ENCODE peak calls at places on chromosomes 2 and 18, in eight cellular contexts. F is NCI-H1092 treated with DMSO at 0.1 percent for 48 hours; L is adrenal gland; S is NCI-H1105; J is left kidney; Y is RWPE1; G is activated naive CD4-positive, alpha-beta T cell; K is AG09309. P is an unnamed sample.

GRCh38 chr2:65916177-65916576 is 483.8 kb upstream of the SPRED2 start:
- DNase-seq in J (no peak), G (no peak), K (no peak), Y (no peak), S (no peak), L (no peak), F (no peak), P (no peak)

GRCh38 chr18:65436430-65436829 is 314.4 kb upstream of the CDH7 start:
- DNase-seq in F (no peak), J (no peak), L (no peak), S (no peak), K (no peak), Y (no peak), G (no peak), P (no peak)

GRCh38 chr2:8465560-8465959 is 216.3 kb upstream of the ID2 start:
- DNase-seq in F (no peak), K (no peak), L (no peak), Y (no peak), J (no peak), S (no peak), G (no peak), P (no peak)

GRCh38 chr2:150466770-150467640 is 20.5 kb downstream of the RND3 start:
- DNase-seq in J (no peak), Y (no peak), S (no peak), K (peak), F (no peak), G (no peak), L (no peak), P (no peak)

GRCh38 chr2:20823917-20824316 is 1.0 kb upstream of the LDAH start:
- DNase-seq in G (no peak), F (no peak), L (no peak), S (no peak), J (no peak), K (no peak), Y (no peak), P (no peak)

GRCh38 chr2:106995560-106995959 is 109.6 kb upstream of the ST6GAL2 start:
- DNase-seq in G (no peak), S (no peak), J (peak), Y (no peak), F (no peak), K (no peak), L (no peak), P (no peak)

GRCh38 chr2:60641866-60642788 is 88.7 kb upstream of the BCL11A start:
- DNase-seq in S (peak), J (peak), L (no peak), G (no peak), K (peak), Y (peak), F (peak), P (no peak)

GRCh38 chr2:64478502-64479230 is 24.7 kb downstream of the LGALSL start:
- DNase-seq in J (no peak), S (no peak), Y (peak), K (no peak), F (no peak), G (no peak), L (no peak), P (no peak)

GRCh38 chr2:17851731-17852585 is 26.5 kb upstream of the KCNS3 start:
- DNase-seq in J (peak), S (peak), F (peak), L (peak), Y (peak), K (peak), G (no peak), P (no peak)

GRCh38 chr2:18749912-18750526 is 160.7 kb upstream of the NT5C1B start:
- DNase-seq in J (peak), L (peak), S (peak), G (no peak), F (peak), Y (peak), K (no peak), P (no peak)

GRCh38 chr18:68960355-68960754 is 162.5 kb downstream of the CCDC102B start:
- DNase-seq in L (no peak), Y (no peak), G (no peak), F (no peak), J (no peak), K (no peak), S (no peak), P (no peak)

GRCh38 chr18:5582849-5583667 is 39.3 kb upstream of the EPB41L3 start:
- DNase-seq in F (no peak), G (no peak), Y (no peak), L (no peak), S (no peak), K (no peak), J (peak), P (no peak)

GRCh38 chr2:72129676-72130340 is 17.9 kb downstream of the CYP26B1 start:
- DNase-seq in Y (peak), G (no peak), K (no peak), J (no peak), L (no peak), F (no peak), S (no peak), P (no peak)

GRCh38 chr2:176161041-176161785 is 4.1 kb downstream of the HOXD3 start:
- DNase-seq in F (no peak), K (no peak), Y (no peak), G (no peak), J (peak), S (no peak), L (peak), P (no peak)

GRCh38 chr2:61371027-61371426 is 99.9 kb downstream of the USP34 start:
- DNase-seq in Y (no peak), G (no peak), F (no peak), K (no peak), L (no peak), J (no peak), S (no peak), P (no peak)

GRCh38 chr18:7457276-7457675 is 109.8 kb upstream of the PTPRM start:
- DNase-seq in Y (no peak), G (no peak), L (no peak), F (no peak), S (no peak), K (no peak), J (peak), P (no peak)

GRCh38 chr2:191831410-191831994 is 15.4 kb downstream of the CAVIN2 start:
- DNase-seq in F (no peak), K (no peak), L (no peak), G (no peak), J (no peak), Y (no peak), S (no peak), P (no peak)

GRCh38 chr18:12309683-12310198 is 1.7 kb downstream of the TUBB6 start:
- DNase-seq in F (no peak), J (no peak), Y (peak), G (no peak), L (peak), S (no peak), K (no peak), P (no peak)

GRCh38 chr2:236208281-236208900 is 40.2 kb upstream of the GBX2 start:
- DNase-seq in F (no peak), Y (no peak), L (no peak), K (no peak), G (no peak), J (peak), S (no peak), P (no peak)

GRCh38 chr2:111975053-111975552 is 76.7 kb downstream of the MERTK start:
- DNase-seq in L (no peak), J (no peak), F (no peak), K (peak), G (no peak), Y (peak), S (peak), P (no peak)

GRCh38 chr2:128664499-128664971 is 345.9 kb upstream of the HS6ST1 start:
- DNase-seq in L (peak), Y (no peak), J (peak), K (no peak), S (no peak), G (no peak), F (no peak), P (no peak)

GRCh38 chr2:237657063-237657462 is 29.7 kb downstream of the LRRFIP1 start:
- DNase-seq in L (no peak), K (no peak), F (no peak), S (no peak), Y (no peak), G (no peak), J (no peak), P (no peak)

GRCh38 chr18:48933578-48934399 is 17.0 kb downstream of the SMAD7 start:
- DNase-seq in S (no peak), G (no peak), K (no peak), L (no peak), J (no peak), Y (no peak), F (no peak), P (peak)

GRCh38 chr2:72210470-72210869 is 62.8 kb upstream of the CYP26B1 start:
- DNase-seq in G (no peak), F (no peak), S (no peak), K (no peak), L (no peak), Y (peak), J (no peak), P (no peak)

GRCh38 chr2:222613715-222614331 is 42.1 kb downstream of the FARSB start:
- DNase-seq in F (peak), K (no peak), L (no peak), J (peak), Y (peak), S (peak), G (no peak), P (no peak)

GRCh38 chr18:48547456-48548403 is 8.9 kb downstream of the CTIF start:
- DNase-seq in K (peak), J (peak), G (no peak), Y (peak), L (peak), S (no peak), F (no peak), P (no peak)

GRCh38 chr2:199460101-199460671 is 2.4 kb upstream of the SATB2 start:
- DNase-seq in L (no peak), K (no peak), G (no peak), S (no peak), Y (peak), F (no peak), J (peak), P (no peak)

GRCh38 chr2:64716569-64716968 is 62.9 kb upstream of the SERTAD2 start:
- DNase-seq in J (no peak), K (no peak), S (no peak), Y (no peak), L (no peak), G (no peak), F (no peak), P (no peak)

GRCh38 chr18:24244698-24245097 is 105.8 kb downstream of the CABYR start:
- DNase-seq in J (no peak), S (no peak), F (no peak), G (no peak), K (no peak), Y (no peak), L (no peak), P (no peak)

GRCh38 chr2:157875720-157876065 is 437 bp downstream of the ACVR1 start:
- DNase-seq in G (peak), L (peak), S (no peak), J (peak), F (peak), K (no peak), Y (peak), P (peak)

GRCh38 chr2:224263571-224264043 is 138.3 kb downstream of the FAM124B start:
- DNase-seq in K (peak), L (no peak), Y (no peak), F (no peak), G (no peak), J (no peak), S (no peak), P (no peak)

GRCh38 chr18:43664487-43665008 is 387.3 kb upstream of the SYT4 start:
- DNase-seq in F (no peak), S (no peak), K (no peak), L (no peak), G (no peak), J (no peak), Y (no peak), P (no peak)